ENCODE peak calls at places on chromosomes 13 and 19, in eight cellular contexts. T, K, B, E, G, N, W and P are unnamed samples.

GRCh38 chr13:95002968-95003813 is 290.8 kb upstream of the SOX21 start:
- DNase-seq in B (no peak), N (no peak), K (no peak), W (no peak), T (peak), E (no peak), G (no peak), P (peak)

GRCh38 chr19:7191946-7192691 is 102.1 kb downstream of the INSR start:
- DNase-seq in K (no peak), N (no peak), B (peak), W (no peak), G (no peak), E (peak), T (no peak), P (no peak)

GRCh38 chr13:109698779-109699178 is 87.6 kb downstream of the IRS2 start:
- DNase-seq in G (no peak), B (no peak), W (no peak), N (no peak), E (no peak), K (no peak), T (no peak), P (no peak)

GRCh38 chr13:23572836-23573235 is 2.6 kb downstream of the TNFRSF19 start:
- DNase-seq in K (no peak), N (no peak), B (no peak), G (no peak), T (no peak), E (no peak), W (no peak), P (no peak)

GRCh38 chr19:55536951-55537740 is at the start of gene SBK2:
- DNase-seq in G (no peak), K (no peak), W (no peak), N (no peak), B (no peak), T (peak), E (no peak), P (no peak)

GRCh38 chr13:85261757-85262346 is 537.4 kb downstream of the SLITRK6 start:
- DNase-seq in E (no peak), N (peak), T (no peak), G (no peak), K (no peak), B (no peak), W (no peak), P (no peak)

GRCh38 chr19:34217952-34218817 is 36.2 kb upstream of the GARRE1 start:
- DNase-seq in W (no peak), N (peak), E (peak), G (peak), T (no peak), B (peak), K (no peak), P (no peak)

GRCh38 chr19:46635920-46636761 is at the start of gene GNG8:
- DNase-seq in N (no peak), T (peak), E (no peak), K (no peak), G (no peak), W (no peak), B (no peak), P (no peak)